ENCODE peak calls at places on chromosomes 1 and 21, in nine cellular contexts. F is IMR-90; S is fibroblast of pulmonary artery; Z is osteoblast; V is epithelial cell of esophagus; I is AG09309; G is psoas muscle; A is CD8-positive, alpha-beta T cell; B is ovary. C is an unnamed sample.

GRCh38 chr1:205003358-205004145 is 39.5 kb upstream of the CNTN2 start:
- DNase-seq in F (no peak), S (no peak), Z (no peak), V (no peak), I (no peak), G (no peak), A (no peak), B (no peak), C (no peak)

GRCh38 chr1:39927538-39927937 is 25.8 kb upstream of the MYCL start:
- DNase-seq in F (no peak), S (peak), Z (no peak), V (peak), I (no peak), G (no peak), A (no peak), B (no peak), C (no peak)

GRCh38 chr1:119347858-119348257 is 20.7 kb upstream of the HAO2 start:
- DNase-seq in F (no peak), S (no peak), Z (no peak), V (peak), I (no peak), G (no peak), A (no peak), B (no peak), C (no peak)

GRCh38 chr1:167472729-167473529 is 45.4 kb downstream of the CD247 start:
- DNase-seq in F (no peak), S (no peak), Z (no peak), V (no peak), I (no peak), G (no peak), A (no peak), B (no peak), C (no peak)

GRCh38 chr1:201861448-201861847 is 27.2 kb upstream of the SHISA4 start:
- DNase-seq in F (no peak), S (no peak), Z (no peak), V (no peak), I (no peak), G (no peak), A (no peak), B (no peak), C (no peak)

GRCh38 chr1:25590096-25590824 is 26.3 kb upstream of the MAN1C1 start:
- DNase-seq in F (peak), S (peak), Z (peak), V (no peak), I (no peak), G (peak), A (no peak), B (no peak), C (no peak)

GRCh38 chr1:99648107-99648506 is 2.2 kb downstream of the PALMD start:
- DNase-seq in F (no peak), S (peak), Z (no peak), V (peak), I (no peak), G (peak), A (no peak), B (no peak), C (no peak)

GRCh38 chr1:19582318-19582717 is 61.8 kb upstream of the NBL1 start:
- DNase-seq in F (no peak), S (peak), Z (no peak), V (peak), I (no peak), G (peak), A (peak), B (no peak), C (no peak)

GRCh38 chr1:173507205-173507846 is 30.2 kb downstream of the PRDX6 start:
- DNase-seq in F (peak), S (peak), Z (peak), V (peak), I (peak), G (no peak), A (no peak), B (no peak), C (peak)

GRCh38 chr1:26468911-26469310 is 3.3 kb upstream of the HMGN2 start:
- DNase-seq in F (no peak), S (no peak), Z (no peak), V (peak), I (no peak), G (peak), A (no peak), B (peak), C (no peak)

GRCh38 chr1:163401211-163401610 is 79.5 kb downstream of the NUF2 start:
- DNase-seq in F (no peak), S (no peak), Z (no peak), V (peak), I (no peak), G (no peak), A (no peak), B (no peak), C (no peak)

GRCh38 chr1:230875370-230875769 is 7.0 kb upstream of the C1orf198 start:
- DNase-seq in F (no peak), S (no peak), Z (no peak), V (no peak), I (no peak), G (no peak), A (no peak), B (no peak), C (no peak)

GRCh38 chr1:94660994-94661393 is 119.4 kb upstream of the F3 start:
- DNase-seq in F (peak), S (peak), Z (no peak), V (no peak), I (no peak), G (no peak), A (no peak), B (no peak), C (no peak)

GRCh38 chr1:199082778-199083389 is 444.0 kb downstream of the PTPRC start:
- DNase-seq in F (no peak), S (no peak), Z (no peak), V (no peak), I (no peak), G (no peak), A (no peak), B (no peak), C (no peak)

GRCh38 chr1:37533317-37534093 is 18.9 kb upstream of the MEAF6 start:
- DNase-seq in F (no peak), S (no peak), Z (no peak), V (peak), I (no peak), G (no peak), A (no peak), B (no peak), C (no peak)

GRCh38 chr1:34441661-34442060 is 265.0 kb downstream of the C1orf94 start:
- DNase-seq in F (no peak), S (no peak), Z (no peak), V (no peak), I (no peak), G (no peak), A (no peak), B (no peak), C (no peak)

DNA sequence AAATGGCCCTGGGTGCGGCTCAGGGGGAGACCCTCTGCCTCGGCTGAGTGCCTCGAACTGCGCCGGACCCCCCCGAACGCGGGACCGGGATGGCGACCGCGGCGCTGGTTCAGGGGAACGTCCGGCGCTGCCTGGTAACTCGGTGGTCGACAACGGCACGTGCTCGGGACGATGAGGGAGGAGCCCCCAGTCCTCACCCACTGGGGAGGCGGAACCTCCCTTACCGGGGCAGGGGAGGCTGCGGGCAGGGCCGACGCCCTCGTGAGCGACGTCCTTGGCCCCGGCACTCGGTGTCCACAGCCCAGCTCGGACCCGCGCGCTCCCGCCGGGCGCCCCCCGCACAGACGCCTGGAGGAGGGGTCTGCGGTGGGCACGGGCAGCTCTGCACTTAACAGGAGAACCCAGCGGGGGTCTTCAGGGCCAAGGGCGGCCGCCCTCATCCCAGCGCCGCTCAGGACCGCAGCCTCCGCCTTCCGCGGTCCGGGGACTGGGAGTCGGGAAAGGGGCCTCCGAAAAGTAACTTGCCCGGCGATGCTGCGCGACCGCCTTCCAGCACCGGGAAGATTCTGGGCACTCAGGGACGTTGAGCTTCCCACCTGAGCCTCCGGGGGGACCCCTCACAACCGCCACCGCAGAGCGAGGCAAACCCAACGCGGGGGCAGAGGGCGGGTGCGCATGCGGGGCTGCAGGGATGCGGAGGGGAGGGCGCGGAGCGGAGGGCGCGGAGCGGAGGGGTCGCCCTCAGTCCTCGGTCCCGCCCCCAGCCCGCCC is 1.7 kb downstream of the HES4 start:
- DNase-seq in F (no peak), S (no peak), Z (peak), V (no peak), I (no peak), G (peak), A (no peak), B (no peak), C (no peak)
- TF ChIP-seq CTCF in F (no peak), S (no peak), Z (no peak), V (no peak), I (no peak), G (no peak), A (no peak), B (no peak), C (no peak)

DNA sequence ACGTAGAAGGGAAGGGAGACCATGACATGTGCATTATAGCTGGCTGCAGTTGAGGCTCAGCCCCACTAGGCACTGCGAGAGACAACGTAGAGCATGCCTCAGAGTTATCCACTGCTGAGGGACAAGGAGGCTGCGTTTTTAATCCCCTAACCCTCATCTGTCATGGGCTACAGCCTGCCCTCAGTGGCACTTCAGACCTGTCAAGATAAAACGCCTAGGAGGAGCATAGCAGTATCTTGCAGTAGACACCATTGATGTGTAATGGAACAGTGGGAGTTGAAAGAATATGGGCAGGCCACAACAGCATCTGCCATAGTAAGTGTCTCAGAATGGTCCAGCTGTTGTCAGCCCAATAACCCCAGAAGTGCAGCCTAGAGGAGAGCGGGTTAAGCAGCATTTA is 307.0 kb upstream of the PTBP2 start:
- DNase-seq in F (no peak), S (no peak), Z (no peak), V (no peak), I (no peak), G (no peak), A (no peak), B (no peak), C (no peak)
- H3K4me3 ChIP-seq in F (no peak), S (no peak), Z (no peak), V (no peak), I (no peak), G (no peak), A (no peak), B (no peak), C (no peak)

GRCh38 chr21:18161841-18162240 is 82.8 kb upstream of the CHODL start:
- DNase-seq in F (no peak), S (no peak), Z (no peak), V (no peak), I (no peak), G (no peak), A (no peak), B (no peak), C (no peak)
- TF ChIP-seq CTCF in F (no peak), S (no peak), Z (no peak), V (no peak), I (no peak), G (no peak), A (no peak), B (no peak), C (no peak)

GRCh38 chr1:38727629-38728175 is 131.9 kb downstream of the RRAGC start:
- DNase-seq in F (no peak), S (no peak), Z (no peak), V (no peak), I (no peak), G (no peak), A (no peak), B (no peak), C (no peak)
- H3K4me3 ChIP-seq in F (no peak), S (no peak), Z (no peak), V (no peak), I (no peak), G (no peak), A (no peak), B (no peak), C (no peak)

DNA sequence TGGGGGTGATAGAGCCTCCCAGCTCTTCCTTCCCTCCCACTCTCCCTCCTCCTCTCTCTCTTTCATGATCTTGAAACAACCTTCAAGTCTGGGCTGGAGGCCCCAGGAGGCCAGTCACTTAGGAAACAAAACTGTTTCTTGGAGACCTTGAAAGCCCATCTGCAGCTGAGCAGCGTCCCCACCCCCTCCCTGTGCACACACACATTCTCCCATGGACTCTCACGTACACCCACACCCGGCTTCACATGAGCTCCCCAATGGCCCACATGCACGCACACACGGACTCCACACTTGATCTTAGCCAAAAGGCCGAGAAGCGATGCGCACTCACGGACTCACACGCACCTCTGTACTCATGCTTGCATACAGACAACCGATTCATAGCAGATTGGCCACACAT is 3.2 kb upstream of the ATP1A2 start:
- DNase-seq in F (no peak), S (no peak), Z (peak), V (no peak), I (no peak), G (no peak), A (no peak), B (peak), C (no peak)
- TF ChIP-seq CTCF in F (no peak), S (no peak), Z (no peak), V (no peak), I (no peak), G (no peak), A (no peak), B (no peak), C (no peak)

DNA sequence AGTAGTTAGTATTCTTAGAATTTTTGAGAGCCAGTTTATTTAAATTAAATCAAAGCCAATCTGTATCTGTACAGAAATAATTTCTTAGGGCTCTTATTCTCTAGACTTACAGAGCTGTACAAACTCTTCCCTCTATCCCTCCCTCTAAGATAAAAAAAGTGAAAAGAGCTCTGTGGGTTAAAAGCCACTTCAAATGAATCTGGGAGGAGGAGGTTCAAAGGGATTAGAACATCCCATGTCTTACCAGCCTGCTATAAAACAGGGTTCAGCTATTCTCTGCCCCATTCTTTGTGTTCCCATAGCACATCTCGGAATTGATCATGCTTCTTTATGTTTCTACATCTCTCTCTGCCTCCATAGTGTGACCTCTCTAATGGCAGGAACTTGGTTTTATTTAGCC is 19.4 kb downstream of the KIAA0319L start:
- DNase-seq in F (no peak), S (no peak), Z (no peak), V (no peak), I (no peak), G (no peak), A (no peak), B (no peak), C (no peak)
- H3K4me3 ChIP-seq in F (no peak), S (no peak), Z (no peak), V (no peak), I (no peak), G (no peak), A (no peak), B (no peak), C (no peak)

GRCh38 chr1:155273134-155273982 is at the start of gene CLK2:
- DNase-seq in F (peak), S (peak), Z (peak), V (peak), I (peak), G (peak), A (peak), B (peak), C (no peak)

GRCh38 chr1:155277896-155278688 is 829 bp downstream of the HCN3 start:
- DNase-seq in F (peak), S (peak), Z (peak), V (peak), I (no peak), G (peak), A (peak), B (peak), C (no peak)

GRCh38 chr1:155282488-155283086 is 5.3 kb downstream of the HCN3 start:
- DNase-seq in F (no peak), S (no peak), Z (no peak), V (no peak), I (no peak), G (no peak), A (no peak), B (no peak), C (no peak)

GRCh38 chr1:155277070-155277895 is at the start of gene HCN3:
- DNase-seq in F (peak), S (peak), Z (peak), V (peak), I (peak), G (peak), A (peak), B (peak), C (no peak)

GRCh38 chr1:155278689-155279160 is 1.5 kb downstream of the HCN3 start:
- DNase-seq in F (peak), S (no peak), Z (no peak), V (peak), I (no peak), G (no peak), A (no peak), B (no peak), C (no peak)
- TF ChIP-seq CTCF in F (no peak), S (no peak), Z (no peak), V (no peak), I (no peak), G (no peak), A (peak), B (no peak), C (no peak)

GRCh38 chr1:942864-943533 is 16.1 kb downstream of the NOC2L start:
- DNase-seq in F (peak), S (peak), Z (peak), V (no peak), I (no peak), G (no peak), A (no peak), B (peak), C (no peak)
- H3K4me3 ChIP-seq in F (no peak), S (peak), Z (no peak), V (no peak), I (peak), G (peak), A (no peak), B (peak), C (no peak)